ENCODE peak calls at places on chromosomes 7 and 10, in four cellular contexts. L is cardiac fibroblast, V is astrocyte of the spinal cord, T is fibroblast of lung. Q is an unnamed sample.

GRCh38 chr10:42939237-42939636 is 137.6 kb upstream of the RET start:
- DNase-seq in L (no peak), V (no peak), T (no peak), Q (no peak)

GRCh38 chr7:98110249-98111022 is 3.8 kb downstream of the LMTK2 start:
- DNase-seq in L (peak; percentile 30), V (no peak), T (no peak), Q (no peak)

GRCh38 chr10:28326516-28327493 is 23.9 kb upstream of the MPP7 start:
- DNase-seq in L (peak; percentile 69), V (peak; percentile 78), T (peak; percentile 50), Q (no peak)

GRCh38 chr7:44787041-44787440 is 9.4 kb upstream of the PPIA start:
- DNase-seq in L (no peak), V (no peak), T (no peak), Q (no peak)

GRCh38 chr7:150432915-150433892 is 17.2 kb upstream of the GIMAP8 start:
- DNase-seq in L (no peak), V (no peak), T (no peak), Q (no peak)

GRCh38 chr10:8146650-8147049 is 92.2 kb downstream of the GATA3 start:
- DNase-seq in L (peak; percentile 33), V (peak; percentile 47), T (no peak), Q (no peak)

GRCh38 chr7:87416682-87417587 is 58.5 kb downstream of the ABCB4 start:
- DNase-seq in L (peak; percentile 83), V (peak; percentile 77), T (peak; percentile 80), Q (peak; percentile 39)

GRCh38 chr7:127907638-127908040 is 123.6 kb downstream of the LRRC4 start:
- DNase-seq in L (peak; percentile 62), V (peak; percentile 80), T (peak; percentile 71), Q (no peak)

GRCh38 chr7:18179058-18179457 is 151.4 kb upstream of the PRPS1L1 start:
- DNase-seq in L (peak; percentile 7), V (no peak), T (no peak), Q (no peak)

GRCh38 chr7:55629051-55629677 is 56.9 kb upstream of the VOPP1 start:
- DNase-seq in L (no peak), V (no peak), T (no peak), Q (no peak)

GRCh38 chr10:2895616-2896196 is 171.6 kb upstream of the PFKP start:
- DNase-seq in L (no peak), V (no peak), T (no peak), Q (no peak)

GRCh38 chr10:102120142-102120986 is at the start of gene LDB1:
- DNase-seq in L (peak; percentile 62), V (peak; percentile 80), T (peak; percentile 80), Q (peak; percentile 66)

GRCh38 chr7:64610997-64611396 is 48.1 kb upstream of the ZNF680 start:
- DNase-seq in L (no peak), V (no peak), T (no peak), Q (no peak)

GRCh38 chr10:122336961-122337360 is 37.5 kb upstream of the PLEKHA1 start:
- DNase-seq in L (no peak), V (no peak), T (no peak), Q (no peak)

GRCh38 chr7:113175525-113176097 is 57.3 kb upstream of the SMIM30 start:
- DNase-seq in L (no peak), V (peak; percentile 8), T (no peak), Q (no peak)

GRCh38 chr7:15489383-15489782 is 72.4 kb downstream of the AGMO start:
- DNase-seq in L (peak; percentile 18), V (no peak), T (no peak), Q (no peak)

GRCh38 chr7:111841596-111842209 is 279.4 kb upstream of the IMMP2L start:
- DNase-seq in L (no peak), V (no peak), T (no peak), Q (no peak)

GRCh38 chr7:137992042-137992737 is 9.7 kb downstream of the CREB3L2 start:
- DNase-seq in L (peak; percentile 93), V (peak; percentile 82), T (peak; percentile 96), Q (no peak)

GRCh38 chr10:13448216-13448615 is 80.6 kb downstream of the BEND7 start:
- DNase-seq in L (peak; percentile 70), V (peak; percentile 68), T (no peak), Q (no peak)

GRCh38 chr10:6562221-6562620 is 17.9 kb downstream of the PRKCQ start:
- DNase-seq in L (no peak), V (no peak), T (no peak), Q (no peak)

GRCh38 chr10:25974897-25975459 is 40.9 kb downstream of the MYO3A start:
- DNase-seq in L (no peak), V (peak; percentile 2), T (no peak), Q (no peak)

GRCh38 chr10:106181491-106181890 is 983.0 kb downstream of the SORCS1 start:
- DNase-seq in L (peak; percentile 54), V (peak; percentile 3), T (peak; percentile 8), Q (no peak)

GRCh38 chr10:20175738-20176137 is 359.5 kb downstream of the PLXDC2 start:
- DNase-seq in L (no peak), V (no peak), T (no peak), Q (no peak)

GRCh38 chr10:90579602-90580242 is 278.1 kb downstream of the HTR7 start:
- DNase-seq in L (peak; percentile 71), V (peak; percentile 52), T (peak; percentile 60), Q (no peak)

GRCh38 chr7:151308791-151309190 is 32.8 kb upstream of the NUB1 start:
- DNase-seq in L (no peak), V (no peak), T (no peak), Q (no peak)

GRCh38 chr7:67512481-67512880 is 515.8 kb downstream of the TYW1 start:
- DNase-seq in L (no peak), V (no peak), T (no peak), Q (no peak)

GRCh38 chr10:6486280-6486679 is 93.8 kb downstream of the PRKCQ start:
- DNase-seq in L (no peak), V (no peak), T (no peak), Q (no peak)

GRCh38 chr10:95273393-95274312 is 17.1 kb downstream of the PDLIM1 start:
- DNase-seq in L (peak; percentile 84), V (peak; percentile 80), T (peak; percentile 83), Q (no peak)

GRCh38 chr10:122746408-122746807 is 46.8 kb upstream of the C10orf120 start:
- DNase-seq in L (no peak), V (no peak), T (no peak), Q (no peak)

GRCh38 chr7:17055596-17055995 is 173.8 kb upstream of the AGR3 start:
- DNase-seq in L (no peak), V (no peak), T (no peak), Q (no peak)

GRCh38 chr7:134948736-134949135 is 37.6 kb upstream of the AGBL3 start:
- DNase-seq in L (peak; percentile 67), V (no peak), T (no peak), Q (no peak)

GRCh38 chr7:77687747-77688144 is 8.5 kb upstream of the RSBN1L start:
- DNase-seq in L (no peak), V (no peak), T (no peak), Q (no peak)

GRCh38 chr10:99232357-99232999 is 3.2 kb downstream of the HPSE2 start:
- DNase-seq in L (no peak), V (no peak), T (peak; percentile 40), Q (no peak)

GRCh38 chr10:132793871-132794849 is 8.2 kb upstream of the NKX6-2 start:
- DNase-seq in L (no peak), V (no peak), T (no peak), Q (no peak)
- TF ChIP-seq CTCF in L (no peak), V (no peak), T (no peak), Q (no peak)

GRCh38 chr10:32038777-32039176 is 17.4 kb downstream of the KIF5B start:
- DNase-seq in L (no peak), V (no peak), T (no peak), Q (no peak)
- TF ChIP-seq CTCF in L (no peak), V (no peak), T (no peak), Q (no peak)

DNA sequence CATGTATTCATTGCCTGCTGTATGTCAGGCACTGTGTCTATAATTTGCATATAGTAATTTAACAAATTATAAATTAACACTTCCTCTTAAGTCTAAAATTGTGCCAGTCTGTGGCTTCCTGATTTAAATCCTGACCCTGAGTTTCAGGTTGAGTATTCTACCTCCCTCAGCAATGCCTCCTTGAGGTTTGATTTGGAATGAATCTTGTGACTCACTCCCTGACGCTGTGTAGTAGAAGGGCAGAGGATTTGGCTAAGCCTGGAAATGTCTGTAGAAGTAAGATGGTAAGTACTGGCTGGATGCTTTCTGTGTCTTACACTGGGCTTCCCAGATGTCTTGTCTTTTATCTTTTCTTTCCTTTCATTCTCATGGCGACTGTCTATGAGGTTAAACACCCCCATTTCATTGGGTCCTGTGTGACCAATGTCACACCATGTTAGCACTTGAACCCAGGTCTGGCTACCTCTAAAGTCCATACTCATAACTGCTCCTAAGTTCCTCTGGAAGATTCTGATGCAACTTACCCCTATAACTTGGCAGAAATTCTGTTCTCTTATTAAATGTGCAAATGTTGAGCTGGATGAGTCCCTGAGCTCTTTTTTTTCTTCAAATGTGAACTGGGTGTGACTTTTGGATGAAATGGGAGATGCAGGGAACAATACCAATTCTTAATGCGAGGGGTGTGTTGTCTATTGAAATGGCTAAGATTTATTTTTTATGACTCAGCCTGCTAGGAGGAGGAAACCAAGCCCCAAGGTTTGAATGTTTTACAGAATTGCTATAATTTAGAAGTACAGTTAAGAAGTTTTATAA is 48.5 kb downstream of the PLCE1 start:
- DNase-seq in L (peak; percentile 82), V (peak; percentile 89), T (peak; percentile 75), Q (no peak)
- TF ChIP-seq CTCF in L (peak; percentile 49), V (peak; percentile 27), T (peak; percentile 25), Q (no peak)

GRCh38 chr7:7321681-7322080 is 139.3 kb downstream of the C1GALT1 start:
- DNase-seq in L (peak; percentile 53), V (peak; percentile 5), T (no peak), Q (no peak)
- TF ChIP-seq CTCF in L (no peak), V (no peak), T (no peak), Q (no peak)

DNA sequence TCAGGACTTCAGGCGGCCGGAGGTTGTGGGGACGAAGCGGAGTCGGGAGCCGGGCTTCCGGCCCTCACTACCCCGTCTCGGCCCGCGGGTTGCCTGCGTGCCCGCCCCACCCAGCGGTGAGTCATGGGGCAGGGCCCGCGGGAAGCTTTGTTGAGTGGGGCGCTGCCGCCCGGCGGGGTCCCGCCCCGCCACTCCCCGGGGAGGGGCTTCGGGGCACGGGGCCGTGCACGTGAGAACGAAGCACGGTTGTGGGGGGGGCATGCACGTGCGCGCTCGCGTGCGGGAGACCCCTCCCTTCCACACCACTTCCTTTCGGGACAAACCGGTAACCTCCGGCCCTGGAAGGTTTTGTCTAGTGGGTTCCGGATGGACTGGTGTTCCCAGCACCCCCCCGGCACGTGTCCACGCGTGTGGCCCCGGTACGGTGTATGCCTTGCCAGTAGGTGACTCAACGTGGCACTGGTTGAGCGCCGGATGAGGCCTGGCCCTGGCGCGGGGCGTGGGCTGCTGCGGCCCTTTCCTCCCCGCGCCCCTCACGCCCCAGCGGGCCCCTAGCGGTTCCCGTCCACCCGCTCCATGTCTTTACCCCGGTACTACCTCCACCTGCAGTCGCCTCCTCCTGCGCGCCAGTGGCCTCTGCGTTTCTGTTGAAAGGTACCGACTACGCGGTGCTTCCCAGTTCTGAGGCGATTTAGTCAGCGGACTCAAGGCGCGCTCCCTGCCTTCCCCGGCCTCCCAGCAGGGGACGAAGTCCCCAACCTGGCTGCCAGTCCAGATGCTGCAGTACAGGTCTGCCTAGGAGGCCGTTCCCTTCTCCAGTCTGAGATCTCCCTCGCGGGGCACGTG is 3.1 kb downstream of the ADIRF start:
- DNase-seq in L (peak; percentile 84), V (peak; percentile 89), T (peak; percentile 89), Q (peak; percentile 85)
- TF ChIP-seq CTCF in L (no peak), V (no peak), T (no peak), Q (no peak)

GRCh38 chr10:107701947-107702346 is 537.4 kb upstream of the SORCS1 start:
- DNase-seq in L (no peak), V (no peak), T (no peak), Q (no peak)
- TF ChIP-seq CTCF in L (no peak), V (no peak), T (no peak), Q (no peak)

GRCh38 chr7:27774717-27775328 is 34.9 kb downstream of the TAX1BP1 start:
- DNase-seq in L (peak; percentile 69), V (peak; percentile 44), T (peak; percentile 71), Q (no peak)
- TF ChIP-seq CTCF in L (peak; percentile 70), V (peak; percentile 71), T (peak; percentile 75), Q (peak; percentile 46)

Q was measured in natural killer cell.